ENCODE peak calls at places on chromosomes 2 and 18, in eight cellular contexts. N is breast epithelium, I is stomach, V is transverse colon, Q is endothelial cell of umbilical vein, W is HCT116, P is upper lobe of left lung, J is HL-60. F is an unnamed sample.

GRCh38 chr2:175175896-175176295 is 5.6 kb downstream of the ATP5MC3 start:
- DNase-seq in P (no peak), W (no peak), J (no peak), Q (no peak), V (no peak), I (no peak), N (no peak), F (no peak)

GRCh38 chr18:10374615-10375295 is 79.7 kb upstream of the APCDD1 start:
- DNase-seq in N (no peak), J (no peak), I (no peak), W (no peak), Q (no peak), P (no peak), V (no peak), F (no peak)

GRCh38 chr18:78814321-78814720 is 165.3 kb upstream of the SALL3 start:
- DNase-seq in W (no peak), N (no peak), J (no peak), I (no peak), P (no peak), Q (no peak), V (no peak), F (no peak)

GRCh38 chr2:160225722-160226121 is 25.6 kb upstream of the ITGB6 start:
- DNase-seq in Q (no peak), N (peak; percentile 91), I (peak; percentile 51), P (no peak), V (peak; percentile 27), J (no peak), W (no peak), F (no peak)

GRCh38 chr2:128594953-128595677 is 276.4 kb upstream of the HS6ST1 start:
- DNase-seq in N (no peak), Q (no peak), V (peak; percentile 19), J (no peak), I (peak; percentile 27), P (no peak), W (no peak), F (no peak)

GRCh38 chr2:144114761-144115160 is 405.2 kb downstream of the ZEB2 start:
- DNase-seq in P (no peak), W (no peak), J (no peak), Q (no peak), I (no peak), N (no peak), V (no peak), F (no peak)

GRCh38 chr18:59357928-59358327 is 1.1 kb downstream of the LMAN1 start:
- DNase-seq in P (no peak), J (no peak), W (peak; percentile 4), I (no peak), V (no peak), Q (peak; percentile 75), N (no peak), F (no peak)

GRCh38 chr2:3186766-3187165 is 190.9 kb downstream of the EIPR1 start:
- DNase-seq in V (no peak), P (no peak), I (no peak), Q (no peak), N (no peak), W (no peak), J (no peak), F (no peak)

GRCh38 chr2:85589166-85589565 is 4.9 kb downstream of the VAMP5 start:
- DNase-seq in V (no peak), J (no peak), N (no peak), Q (no peak), P (no peak), I (no peak), W (no peak), F (no peak)

GRCh38 chr2:200985806-200986205 is 22.3 kb upstream of the ORC2 start:
- DNase-seq in Q (no peak), V (no peak), W (no peak), N (no peak), J (no peak), I (no peak), P (no peak), F (no peak)

GRCh38 chr18:45255142-45255890 is 360.0 kb upstream of the SLC14A2 start:
- DNase-seq in I (no peak), Q (no peak), J (no peak), N (peak; percentile 32), P (no peak), W (no peak), V (peak; percentile 13), F (no peak)

GRCh38 chr2:196274387-196274809 is 103.0 kb upstream of the STK17B start:
- DNase-seq in V (peak; percentile 36), P (no peak), W (no peak), J (no peak), I (no peak), Q (peak; percentile 64), N (no peak), F (no peak)

GRCh38 chr2:9641641-9642040 is 10.8 kb upstream of the YWHAQ start:
- DNase-seq in I (no peak), N (no peak), J (no peak), P (no peak), Q (no peak), W (no peak), V (no peak), F (no peak)

GRCh38 chr2:2662847-2663356 is 331.8 kb upstream of the MYT1L start:
- DNase-seq in P (no peak), J (no peak), W (no peak), N (peak; percentile 26), V (no peak), Q (no peak), I (no peak), F (no peak)

GRCh38 chr18:57755473-57756067 is 47.5 kb downstream of the ATP8B1 start:
- DNase-seq in N (no peak), P (no peak), W (no peak), I (no peak), V (no peak), Q (no peak), J (no peak), F (no peak)

GRCh38 chr2:211724933-211725332 is 813.7 kb downstream of the ERBB4 start:
- DNase-seq in Q (no peak), V (no peak), J (no peak), P (no peak), N (no peak), W (no peak), I (no peak), F (no peak)

GRCh38 chr2:54634564-54635511 is 88.6 kb upstream of the EML6 start:
- DNase-seq in V (peak; percentile 22), N (peak; percentile 52), P (no peak), Q (peak; percentile 92), I (no peak), W (no peak), J (no peak), F (no peak)

GRCh38 chr2:67260348-67261277 is 136.5 kb upstream of the ETAA1 start:
- DNase-seq in I (peak; percentile 29), P (no peak), J (no peak), W (no peak), N (no peak), V (peak; percentile 56), Q (peak; percentile 49), F (peak; percentile 97)

GRCh38 chr2:150153646-150154307 is 333.7 kb downstream of the RND3 start:
- DNase-seq in V (no peak), P (no peak), I (no peak), N (no peak), J (no peak), Q (no peak), W (no peak), F (no peak)

GRCh38 chr2:68594674-68595492 is 48.5 kb upstream of the PROKR1 start:
- DNase-seq in Q (peak; percentile 63), N (no peak), J (peak; percentile 5), P (no peak), V (peak; percentile 46), I (peak; percentile 53), W (peak; percentile 31), F (no peak)

GRCh38 chr2:111710085-111710484 is 173.9 kb downstream of the ANAPC1 start:
- DNase-seq in V (no peak), J (no peak), W (no peak), P (no peak), I (no peak), N (no peak), Q (no peak), F (no peak)

DNA sequence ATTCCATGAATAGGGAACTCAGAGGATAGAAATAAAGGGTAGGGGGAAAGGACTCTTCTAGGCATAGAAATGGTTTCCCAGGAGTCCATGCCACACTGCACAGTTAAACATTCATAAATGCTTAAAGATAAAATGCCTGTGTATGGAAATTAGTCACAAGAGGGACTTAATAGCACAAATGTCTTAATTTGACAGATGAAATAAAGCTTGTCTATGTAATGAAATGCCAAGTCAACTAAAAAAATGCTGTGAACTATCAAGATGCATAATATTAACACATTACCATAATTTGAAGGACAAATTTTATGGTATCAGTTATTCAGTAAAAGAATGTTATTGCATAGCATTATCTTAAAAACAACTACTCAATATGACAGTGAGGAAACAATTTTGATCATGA is 553.2 kb upstream of the NETO1 start:
- DNase-seq in N (no peak), P (no peak), Q (no peak), W (no peak), J (no peak), I (no peak), V (no peak), F (no peak)
- TF ChIP-seq POLR2AphosphoS5 in N (no peak), P (no peak), Q (no peak), W (no peak), J (no peak), I (no peak), V (no peak), F (no peak)

DNA sequence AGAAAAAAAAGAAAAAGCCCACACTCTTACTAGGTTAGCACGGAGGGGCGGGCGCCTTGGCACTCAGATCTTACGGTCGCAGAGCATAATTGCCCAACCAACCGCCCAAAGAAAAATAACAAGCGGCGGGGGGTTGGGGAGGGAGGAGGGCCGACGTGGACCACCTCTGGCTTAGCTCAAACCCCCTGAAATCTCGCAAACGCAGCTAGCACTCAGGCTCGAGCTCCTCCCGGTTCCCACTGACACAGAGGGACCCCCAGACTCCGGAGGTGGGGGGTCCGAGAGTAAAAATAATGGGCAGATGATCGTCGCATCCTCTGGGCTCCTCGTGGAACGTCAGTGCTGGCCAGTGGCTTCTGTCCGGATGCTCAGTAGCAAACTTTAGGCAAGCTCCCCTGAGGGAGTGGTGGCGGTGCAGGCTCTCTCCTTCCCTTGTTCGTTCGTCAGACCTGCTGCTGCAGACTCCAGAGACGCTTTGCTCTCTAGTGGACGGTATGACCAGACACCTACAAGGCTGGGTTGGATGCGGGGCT is 12.0 kb downstream of the CATIP start:
- DNase-seq in P (no peak), V (peak; percentile 47), I (no peak), J (no peak), W (no peak), Q (no peak), N (peak; percentile 68), F (no peak)
- TF ChIP-seq CTCF in P (no peak), V (no peak), I (no peak), J (no peak), W (no peak), Q (no peak), N (no peak), F (peak; percentile 26)

GRCh38 chr2:70029814-70030409 is 57.4 kb upstream of the PCBP1 start:
- DNase-seq in I (peak; percentile 38), Q (peak; percentile 8), J (no peak), N (peak; percentile 41), W (no peak), P (no peak), V (peak; percentile 45), F (no peak)
- TF ChIP-seq POLR2AphosphoS5 in I (no peak), Q (no peak), J (no peak), N (no peak), W (no peak), P (peak; percentile 58), V (peak; percentile 18), F (peak; percentile 70)

DNA sequence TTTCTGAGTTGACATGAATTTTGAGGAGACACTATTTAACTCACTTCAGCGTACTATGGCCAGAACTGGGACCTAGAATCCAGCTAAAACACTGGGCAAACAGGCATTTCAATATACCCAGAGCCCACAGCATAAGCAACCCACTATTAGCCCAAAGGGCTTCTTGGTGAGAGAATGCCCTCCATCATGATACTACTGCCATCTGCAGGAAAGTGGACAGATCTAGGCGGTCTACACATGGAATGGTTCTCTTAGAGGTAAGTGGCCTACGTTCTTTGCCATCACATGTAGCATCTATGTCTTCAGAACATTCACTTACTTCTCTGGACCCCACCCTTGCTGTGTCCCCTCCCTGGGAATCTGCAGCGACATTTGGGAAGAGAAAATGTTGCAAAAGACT is 181.3 kb upstream of the LINC00305 start:
- DNase-seq in Q (peak; percentile 26), V (no peak), W (no peak), N (no peak), P (no peak), J (no peak), I (no peak), F (no peak)
- TF ChIP-seq CTCF in Q (no peak), V (no peak), W (no peak), N (no peak), P (no peak), J (no peak), I (no peak), F (no peak)

F was measured in esophagus muscularis mucosa.